ENCODE peak calls at places on chromosomes 4 and X, in six cellular contexts. One of them, this sample, is unnamed.

GRCh38 chrX:107205770-107206696 is at the start of the genes DNAAF6 and NUP62CL:
- DNase-seq in Right ventricle myocardium superior: peak; percentile 63
- DNase-seq in stimulated activated naive CD4-positive, alpha-beta T cell: peak; percentile 49
- DNase-seq in tibial artery: peak; percentile 24
- DNase-seq in occipital lobe: peak; percentile 1
- DNase-seq in GM18507: peak; percentile 53
- DNase-seq in this sample: peak; percentile 60

GRCh38 chr4:110567266-110567665 is 55.6 kb downstream of the PITX2 start:
- DNase-seq in Right ventricle myocardium superior: no peak
- DNase-seq in stimulated activated naive CD4-positive, alpha-beta T cell: no peak
- DNase-seq in tibial artery: no peak
- DNase-seq in occipital lobe: no peak
- DNase-seq in GM18507: no peak
- DNase-seq in this sample: no peak

GRCh38 chrX:28910501-28910900 is 323.3 kb downstream of the IL1RAPL1 start:
- DNase-seq in Right ventricle myocardium superior: no peak
- DNase-seq in stimulated activated naive CD4-positive, alpha-beta T cell: no peak
- DNase-seq in tibial artery: no peak
- DNase-seq in occipital lobe: no peak
- DNase-seq in GM18507: no peak
- DNase-seq in this sample: no peak

GRCh38 chr4:55356991-55357461 is 11.0 kb downstream of the SRD5A3 start:
- DNase-seq in Right ventricle myocardium superior: no peak
- DNase-seq in stimulated activated naive CD4-positive, alpha-beta T cell: no peak
- DNase-seq in tibial artery: no peak
- DNase-seq in occipital lobe: no peak
- DNase-seq in GM18507: no peak
- DNase-seq in this sample: no peak

GRCh38 chr4:15002659-15003440 is 569 bp downstream of the CPEB2 start:
- DNase-seq in Right ventricle myocardium superior: peak; percentile 90
- DNase-seq in stimulated activated naive CD4-positive, alpha-beta T cell: peak; percentile 82
- DNase-seq in tibial artery: peak; percentile 80
- DNase-seq in occipital lobe: peak; percentile 80
- DNase-seq in GM18507: no peak
- DNase-seq in this sample: peak; percentile 63

GRCh38 chr4:176404591-176404990 is 84.8 kb downstream of the SPCS3 start:
- DNase-seq in Right ventricle myocardium superior: no peak
- DNase-seq in stimulated activated naive CD4-positive, alpha-beta T cell: no peak
- DNase-seq in tibial artery: no peak
- DNase-seq in occipital lobe: no peak
- DNase-seq in GM18507: no peak
- DNase-seq in this sample: no peak

GRCh38 chr4:7006411-7006810 is 36.8 kb upstream of the TADA2B start:
- DNase-seq in Right ventricle myocardium superior: no peak
- DNase-seq in stimulated activated naive CD4-positive, alpha-beta T cell: no peak
- DNase-seq in tibial artery: no peak
- DNase-seq in occipital lobe: no peak
- DNase-seq in GM18507: no peak
- DNase-seq in this sample: no peak

GRCh38 chr4:184538023-184538599 is 63.8 kb upstream of the IRF2 start:
- DNase-seq in Right ventricle myocardium superior: peak; percentile 94
- DNase-seq in stimulated activated naive CD4-positive, alpha-beta T cell: no peak
- DNase-seq in tibial artery: peak; percentile 92
- DNase-seq in occipital lobe: peak; percentile 77
- DNase-seq in GM18507: peak; percentile 59
- DNase-seq in this sample: peak; percentile 88

GRCh38 chr4:7420661-7421040 is 14.1 kb downstream of the PSAPL1 start:
- DNase-seq in Right ventricle myocardium superior: no peak
- DNase-seq in stimulated activated naive CD4-positive, alpha-beta T cell: no peak
- DNase-seq in tibial artery: peak; percentile 7
- DNase-seq in occipital lobe: no peak
- DNase-seq in GM18507: no peak
- DNase-seq in this sample: no peak

GRCh38 chr4:183876268-183876934 is 28.7 kb upstream of the STOX2 start:
- DNase-seq in Right ventricle myocardium superior: peak; percentile 88
- DNase-seq in stimulated activated naive CD4-positive, alpha-beta T cell: no peak
- DNase-seq in tibial artery: peak; percentile 51
- DNase-seq in occipital lobe: no peak
- DNase-seq in GM18507: no peak
- DNase-seq in this sample: peak; percentile 51

GRCh38 chrX:55142206-55142918 is 53.5 kb downstream of the PAGE2 start:
- DNase-seq in Right ventricle myocardium superior: no peak
- DNase-seq in stimulated activated naive CD4-positive, alpha-beta T cell: no peak
- DNase-seq in tibial artery: no peak
- DNase-seq in occipital lobe: no peak
- DNase-seq in GM18507: no peak
- DNase-seq in this sample: no peak

GRCh38 chr4:100295792-100296191 is 105.5 kb upstream of the DDIT4L start:
- DNase-seq in Right ventricle myocardium superior: no peak
- DNase-seq in stimulated activated naive CD4-positive, alpha-beta T cell: no peak
- DNase-seq in tibial artery: no peak
- DNase-seq in occipital lobe: no peak
- DNase-seq in GM18507: no peak
- DNase-seq in this sample: peak; percentile 62

GRCh38 chr4:77240469-77241066 is 83.6 kb downstream of the CCNG2 start:
- DNase-seq in Right ventricle myocardium superior: peak; percentile 56
- DNase-seq in stimulated activated naive CD4-positive, alpha-beta T cell: no peak
- DNase-seq in tibial artery: peak; percentile 23
- DNase-seq in occipital lobe: peak; percentile 32
- DNase-seq in GM18507: peak; percentile 17
- DNase-seq in this sample: peak; percentile 65

GRCh38 chr4:129043523-129043922 is 49.8 kb downstream of the SCLT1 start:
- DNase-seq in Right ventricle myocardium superior: no peak
- DNase-seq in stimulated activated naive CD4-positive, alpha-beta T cell: no peak
- DNase-seq in tibial artery: no peak
- DNase-seq in occipital lobe: no peak
- DNase-seq in GM18507: no peak
- DNase-seq in this sample: no peak

GRCh38 chr4:3346146-3346545 is 53.3 kb downstream of the RGS12 start:
- DNase-seq in Right ventricle myocardium superior: peak; percentile 2
- DNase-seq in stimulated activated naive CD4-positive, alpha-beta T cell: peak; percentile 10
- DNase-seq in tibial artery: peak; percentile 58
- DNase-seq in occipital lobe: no peak
- DNase-seq in GM18507: peak; percentile 56
- DNase-seq in this sample: peak; percentile 68

GRCh38 chr4:187618701-187619278 is 376.8 kb upstream of the ZFP42 start:
- DNase-seq in Right ventricle myocardium superior: no peak
- DNase-seq in stimulated activated naive CD4-positive, alpha-beta T cell: no peak
- DNase-seq in tibial artery: no peak
- DNase-seq in occipital lobe: no peak
- DNase-seq in GM18507: no peak
- DNase-seq in this sample: no peak

GRCh38 chr4:187236491-187236890 is 512.8 kb upstream of the FAT1 start:
- DNase-seq in Right ventricle myocardium superior: no peak
- DNase-seq in stimulated activated naive CD4-positive, alpha-beta T cell: no peak
- DNase-seq in tibial artery: no peak
- DNase-seq in occipital lobe: no peak
- DNase-seq in GM18507: no peak
- DNase-seq in this sample: no peak

GRCh38 chr4:77286906-77287305 is 129.9 kb downstream of the CCNG2 start:
- DNase-seq in Right ventricle myocardium superior: no peak
- DNase-seq in stimulated activated naive CD4-positive, alpha-beta T cell: no peak
- DNase-seq in tibial artery: no peak
- DNase-seq in occipital lobe: no peak
- DNase-seq in GM18507: no peak
- DNase-seq in this sample: no peak

GRCh38 chrX:10326578-10326977 is 169.8 kb downstream of the CLCN4 start:
- DNase-seq in Right ventricle myocardium superior: peak; percentile 25
- DNase-seq in stimulated activated naive CD4-positive, alpha-beta T cell: no peak
- DNase-seq in tibial artery: no peak
- DNase-seq in occipital lobe: no peak
- DNase-seq in GM18507: no peak
- DNase-seq in this sample: no peak

GRCh38 chr4:55727746-55728145 is 91.6 kb upstream of the NMU start:
- DNase-seq in Right ventricle myocardium superior: no peak
- DNase-seq in stimulated activated naive CD4-positive, alpha-beta T cell: no peak
- DNase-seq in tibial artery: no peak
- DNase-seq in occipital lobe: no peak
- DNase-seq in GM18507: no peak
- DNase-seq in this sample: no peak

GRCh38 chr4:153142700-153143438 is 61.4 kb upstream of the TRIM2 start:
- DNase-seq in Right ventricle myocardium superior: peak; percentile 81
- DNase-seq in stimulated activated naive CD4-positive, alpha-beta T cell: peak; percentile 43
- DNase-seq in tibial artery: peak; percentile 65
- DNase-seq in occipital lobe: peak; percentile 56
- DNase-seq in GM18507: no peak
- DNase-seq in this sample: peak; percentile 76

GRCh38 chr4:88599298-88599697 is 7.0 kb downstream of the HERC3 start:
- DNase-seq in Right ventricle myocardium superior: no peak
- DNase-seq in stimulated activated naive CD4-positive, alpha-beta T cell: no peak
- DNase-seq in tibial artery: no peak
- DNase-seq in occipital lobe: no peak
- DNase-seq in GM18507: no peak
- DNase-seq in this sample: no peak

GRCh38 chrX:152735860-152736511 is 2.4 kb downstream of the MAGEA12 start:
- DNase-seq in Right ventricle myocardium superior: no peak
- DNase-seq in stimulated activated naive CD4-positive, alpha-beta T cell: no peak
- DNase-seq in tibial artery: no peak
- DNase-seq in occipital lobe: no peak
- DNase-seq in GM18507: no peak
- DNase-seq in this sample: no peak

GRCh38 chr4:83438719-83439118 is 16.9 kb downstream of the HELQ start:
- DNase-seq in Right ventricle myocardium superior: no peak
- DNase-seq in stimulated activated naive CD4-positive, alpha-beta T cell: no peak
- DNase-seq in tibial artery: no peak
- DNase-seq in occipital lobe: no peak
- DNase-seq in GM18507: no peak
- DNase-seq in this sample: no peak

This sample was measured in LoVo.